ENCODE peak calls at places on chromosome 21, in four cellular contexts. R is HEK293T; G is endothelial cell; J is stimulated activated naive CD4-positive, alpha-beta T cell. C is an unnamed sample.

GRCh38 chr21:42790520-42790919 is 88.8 kb downstream of the WDR4 start:
- DNase-seq in R (no peak), G (no peak), J (no peak), C (no peak)

GRCh38 chr21:14520535-14520934 is 25.6 kb downstream of the SAMSN1 start:
- DNase-seq in G (no peak), R (no peak), J (no peak), C (no peak)

GRCh38 chr21:36010801-36011200 is 49.5 kb downstream of the SETD4 start:
- DNase-seq in R (no peak), J (no peak), G (no peak), C (no peak)

GRCh38 chr21:32472890-32473765 is 60.6 kb downstream of the EVA1C start:
- DNase-seq in G (no peak), J (no peak), R (no peak), C (no peak)

GRCh38 chr21:42051788-42052187 is 19.3 kb upstream of the UMODL1 start:
- DNase-seq in J (no peak), G (no peak), R (no peak), C (no peak)

GRCh38 chr21:18285379-18285778 is 40.7 kb downstream of the CHODL start:
- DNase-seq in G (no peak), J (no peak), R (no peak), C (no peak)

GRCh38 chr21:33908760-33909159 is 6.8 kb downstream of the ATP5PO start:
- DNase-seq in J (no peak), R (no peak), G (no peak), C (no peak)

GRCh38 chr21:35663856-35664606 is 396.3 kb downstream of the SETD4 start:
- DNase-seq in R (no peak), J (no peak), G (no peak), C (no peak)

GRCh38 chr21:27771938-27772505 is 805.1 kb upstream of the ADAMTS5 start:
- DNase-seq in J (no peak), G (no peak), R (no peak), C (no peak)

GRCh38 chr21:38766987-38767722 is 38.6 kb upstream of the ETS2 start:
- DNase-seq in R (no peak), J (peak; percentile 76), G (no peak), C (peak; percentile 47)

GRCh38 chr21:42414928-42415769 is 11.4 kb downstream of the UBASH3A start:
- DNase-seq in J (peak; percentile 76), R (no peak), G (no peak), C (no peak)

GRCh38 chr21:28781602-28782274 is 210.9 kb downstream of the LTN1 start:
- DNase-seq in R (peak; percentile 51), G (peak; percentile 9), J (no peak), C (no peak)

GRCh38 chr21:27681038-27681437 is 714.1 kb upstream of the ADAMTS5 start:
- DNase-seq in R (no peak), G (no peak), J (no peak), C (no peak)

GRCh38 chr21:34936874-34937563 is 112.1 kb downstream of the RUNX1 start:
- DNase-seq in G (no peak), R (no peak), J (no peak), C (no peak)

GRCh38 chr21:38637161-38637560 is 138.9 kb upstream of the ERG start:
- DNase-seq in J (no peak), R (no peak), G (no peak), C (no peak)

GRCh38 chr21:27301216-27301615 is 334.3 kb upstream of the ADAMTS5 start:
- DNase-seq in G (no peak), R (no peak), J (no peak), C (no peak)